ENCODE peak calls at places on chromosomes 7 and 10, in six cellular contexts. N is lung microvascular endothelial cell; W is germinal center; A is Peyer's patch; T is stimulated activated CD8-positive, alpha-beta memory T cell treated with anti-CD3 and anti-CD28 coated beads, Interleukin-7, amount 100 ng/mL, for 48 hours; M is upper lobe of right lung. I is an unnamed sample.
A peak's percentile ranks its signal among the peaks of the same experiment; 100 is the strongest.

GRCh38 chr7:19944363-19945120 is 171.1 kb upstream of the TMEM196 start:
- DNase-seq in N (no peak), W (no peak), A (no peak), T (no peak), M (no peak), I (no peak)

GRCh38 chr10:47253030-47253637 is 46.9 kb upstream of the GDF10 start:
- DNase-seq in N (no peak), W (no peak), A (no peak), T (no peak), M (no peak), I (no peak)

GRCh38 chr7:82477733-82478515 is 34.3 kb upstream of the CACNA2D1 start:
- DNase-seq in N (no peak), W (no peak), A (no peak), T (no peak), M (no peak), I (no peak)

GRCh38 chr10:28815681-28816080 is 138.4 kb downstream of the BAMBI start:
- DNase-seq in N (no peak), W (no peak), A (no peak), T (no peak), M (no peak), I (no peak)

GRCh38 chr7:151990567-151990966 is 34.3 kb downstream of the GALNTL5 start:
- DNase-seq in N (peak; percentile 41), W (no peak), A (no peak), T (no peak), M (no peak), I (peak; percentile 67)

GRCh38 chr10:80632742-80633141 is 95.0 kb downstream of the SH2D4B start:
- DNase-seq in N (no peak), W (no peak), A (no peak), T (no peak), M (no peak), I (no peak)

GRCh38 chr10:129096340-129096984 is 370.6 kb upstream of the MGMT start:
- DNase-seq in N (no peak), W (no peak), A (no peak), T (no peak), M (no peak), I (no peak)

GRCh38 chr7:102125127-102125561 is 161.5 kb upstream of the SH2B2 start:
- DNase-seq in N (peak; percentile 53), W (peak; percentile 31), A (no peak), T (no peak), M (peak; percentile 92), I (peak; percentile 94)

GRCh38 chr7:31695856-31696255 is 8.8 kb downstream of the PPP1R17 start:
- DNase-seq in N (no peak), W (no peak), A (no peak), T (no peak), M (no peak), I (no peak)

GRCh38 chr10:44992732-44993225 is 7.9 kb upstream of the ZNF22 start:
- DNase-seq in N (no peak), W (no peak), A (no peak), T (no peak), M (no peak), I (no peak)

GRCh38 chr7:56087445-56087844 is 5.3 kb downstream of the PHKG1 start:
- DNase-seq in N (no peak), W (no peak), A (peak; percentile 19), T (no peak), M (no peak), I (no peak)

GRCh38 chr10:804191-804781 is 114.8 kb upstream of the DIP2C start:
- DNase-seq in N (peak; percentile 38), W (no peak), A (no peak), T (no peak), M (no peak), I (no peak)

GRCh38 chr10:707861-708260 is 18.4 kb upstream of the DIP2C start:
- DNase-seq in N (no peak), W (no peak), A (no peak), T (no peak), M (no peak), I (no peak)

GRCh38 chr7:70807650-70808049 is 324.3 kb upstream of the GALNT17 start:
- DNase-seq in N (no peak), W (peak; percentile 20), A (no peak), T (no peak), M (no peak), I (peak; percentile 49)

I was measured in mesendoderm.